ENCODE peak calls at places on chromosomes 1 and 21, in nine cellular contexts. Q is GM12878; A is mucosa of descending colon; J is esophagus squamous epithelium; O is left ventricle myocardium inferior; U is keratinocyte; E is heart left ventricle; R is OCI-LY7; L is CD8-positive, alpha-beta T cell. G is an unnamed sample.

GRCh38 chr21:32741336-32741735 is 13.5 kb upstream of the SYNJ1 start:
- DNase-seq in O (no peak), A (no peak), R (no peak), E (no peak), L (no peak), J (no peak), U (no peak), Q (no peak), G (no peak)

GRCh38 chr1:247357781-247358211 is 26.1 kb upstream of the ZNF496 start:
- DNase-seq in J (no peak), Q (peak; percentile 77), R (no peak), L (no peak), A (no peak), O (no peak), E (no peak), U (no peak), G (peak; percentile 37)

GRCh38 chr1:153565529-153566374 is at the start of gene S100A2:
- DNase-seq in R (no peak), J (no peak), E (no peak), U (peak; percentile 99), O (no peak), A (peak; percentile 76), Q (peak; percentile 39), L (no peak), G (peak; percentile 79)

GRCh38 chr21:42071146-42071737 is at the start of gene UMODL1:
- DNase-seq in U (no peak), L (no peak), O (no peak), Q (no peak), A (peak; percentile 41), R (no peak), J (no peak), E (no peak), G (no peak)

GRCh38 chr1:20494609-20495311 is 8.8 kb upstream of the CAMK2N1 start:
- DNase-seq in J (no peak), U (peak; percentile 90), A (no peak), L (no peak), Q (no peak), O (no peak), E (no peak), R (no peak), G (no peak)

GRCh38 chr1:2210786-2211185 is 16.2 kb upstream of the FAAP20 start:
- DNase-seq in O (no peak), J (no peak), Q (no peak), A (peak; percentile 55), L (no peak), E (peak; percentile 13), U (no peak), R (no peak), G (peak; percentile 70)

GRCh38 chr1:113579256-113580018 is 179.8 kb downstream of the PHTF1 start:
- DNase-seq in E (no peak), L (no peak), U (no peak), A (no peak), Q (no peak), R (no peak), J (no peak), O (no peak), G (no peak)

GRCh38 chr1:227897704-227898438 is 49.9 kb downstream of the WNT9A start:
- DNase-seq in U (no peak), R (no peak), A (peak; percentile 25), E (peak; percentile 3), O (no peak), Q (no peak), J (no peak), L (no peak), G (peak; percentile 40)

GRCh38 chr1:1428174-1428573 is 7.1 kb upstream of the ANKRD65 start:
- DNase-seq in R (no peak), E (no peak), O (no peak), A (peak; percentile 44), J (no peak), Q (no peak), L (no peak), U (no peak), G (no peak)

GRCh38 chr1:75922698-75923097 is 9.5 kb downstream of the ASB17 start:
- DNase-seq in L (no peak), J (no peak), R (no peak), Q (no peak), E (no peak), A (no peak), O (no peak), U (no peak), G (no peak)

GRCh38 chr1:51679435-51679834 is 62.5 kb downstream of the OSBPL9 start:
- DNase-seq in A (no peak), E (no peak), R (no peak), Q (peak; percentile 21), U (no peak), J (no peak), L (no peak), O (no peak), G (no peak)

GRCh38 chr1:108016451-108016920 is 51.5 kb upstream of the VAV3 start:
- DNase-seq in O (no peak), U (peak; percentile 79), L (no peak), Q (no peak), E (no peak), J (no peak), R (peak; percentile 29), A (no peak), G (no peak)

GRCh38 chr21:14120091-14120734 is 90.5 kb downstream of the LIPI start:
- DNase-seq in J (no peak), A (no peak), U (no peak), E (no peak), R (peak; percentile 57), L (no peak), O (no peak), Q (peak; percentile 23), G (no peak)

GRCh38 chr1:50766688-50767087 is 193.4 kb downstream of the FAF1 start:
- DNase-seq in Q (no peak), R (no peak), J (no peak), U (no peak), A (no peak), E (no peak), L (no peak), O (no peak), G (no peak)

GRCh38 chr1:4175566-4176405 is 275.7 kb upstream of the C1orf174 start:
- DNase-seq in U (no peak), R (no peak), J (no peak), Q (no peak), E (no peak), L (no peak), O (no peak), A (no peak), G (no peak)

GRCh38 chr21:37208056-37208705 is 59.0 kb downstream of the VPS26C start:
- DNase-seq in E (peak; percentile 78), U (no peak), J (no peak), L (no peak), Q (peak; percentile 68), A (peak; percentile 73), O (peak; percentile 79), R (no peak), G (peak; percentile 91)

GRCh38 chr1:37028981-37029617 is 5.2 kb downstream of the GRIK3 start:
- DNase-seq in E (no peak), L (no peak), O (no peak), J (no peak), U (no peak), R (peak; percentile 95), Q (peak; percentile 20), A (no peak), G (no peak)
- TF ChIP-seq CTCF in E (no peak), L (no peak), O (no peak), J (no peak), U (peak; percentile 5), R (peak; percentile 81), Q (no peak), A (no peak), G (no peak)

DNA sequence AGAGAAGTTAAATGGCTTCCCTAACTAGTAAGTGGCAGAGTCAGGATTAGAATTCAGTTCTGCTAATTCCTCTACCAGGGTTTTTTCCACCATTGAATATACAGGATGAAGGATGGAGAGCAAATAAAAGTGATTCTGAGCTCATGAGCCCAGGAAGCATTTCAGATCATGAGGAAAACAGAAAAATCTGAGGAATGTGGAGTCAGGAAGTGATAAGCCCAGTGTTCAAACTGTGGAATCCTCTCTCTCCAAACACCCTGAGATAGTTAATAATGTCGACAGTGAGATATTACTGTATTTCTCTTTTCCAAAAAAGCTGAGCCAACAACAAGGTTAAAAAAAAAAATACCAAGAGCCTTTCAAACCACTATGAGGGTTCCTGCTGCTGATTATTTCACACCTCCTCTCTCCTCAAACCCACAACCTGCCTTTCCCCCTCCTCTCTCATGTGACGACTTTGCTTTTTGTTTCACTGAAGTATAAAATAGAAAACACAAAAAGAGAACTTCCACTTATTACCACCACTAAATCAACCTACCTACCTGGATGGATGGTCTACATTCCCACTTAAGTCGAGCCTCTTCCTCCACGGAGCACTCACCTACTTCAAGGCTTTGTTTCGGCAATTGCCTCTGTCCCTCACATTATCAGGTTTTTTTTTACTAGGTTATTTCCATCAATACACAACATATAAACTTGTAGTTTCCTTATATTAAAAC is 8.9 kb downstream of the SLAMF1 start:
- DNase-seq in L (no peak), R (no peak), U (no peak), A (no peak), E (no peak), O (no peak), J (no peak), Q (no peak), G (no peak)
- H3K4me1 ChIP-seq in L (peaks cover 91% of the 10 kb centered on the region), R (peaks cover 39% of the 10 kb centered on the region), U (no peaks in the 10 kb centered on the region), A (peaks cover 2% of the 10 kb centered on the region), E (no peaks in the 10 kb centered on the region), O (no peaks in the 10 kb centered on the region), J (no peaks in the 10 kb centered on the region), Q (peaks cover 56% of the 10 kb centered on the region), G (no peaks in the 10 kb centered on the region)

DNA sequence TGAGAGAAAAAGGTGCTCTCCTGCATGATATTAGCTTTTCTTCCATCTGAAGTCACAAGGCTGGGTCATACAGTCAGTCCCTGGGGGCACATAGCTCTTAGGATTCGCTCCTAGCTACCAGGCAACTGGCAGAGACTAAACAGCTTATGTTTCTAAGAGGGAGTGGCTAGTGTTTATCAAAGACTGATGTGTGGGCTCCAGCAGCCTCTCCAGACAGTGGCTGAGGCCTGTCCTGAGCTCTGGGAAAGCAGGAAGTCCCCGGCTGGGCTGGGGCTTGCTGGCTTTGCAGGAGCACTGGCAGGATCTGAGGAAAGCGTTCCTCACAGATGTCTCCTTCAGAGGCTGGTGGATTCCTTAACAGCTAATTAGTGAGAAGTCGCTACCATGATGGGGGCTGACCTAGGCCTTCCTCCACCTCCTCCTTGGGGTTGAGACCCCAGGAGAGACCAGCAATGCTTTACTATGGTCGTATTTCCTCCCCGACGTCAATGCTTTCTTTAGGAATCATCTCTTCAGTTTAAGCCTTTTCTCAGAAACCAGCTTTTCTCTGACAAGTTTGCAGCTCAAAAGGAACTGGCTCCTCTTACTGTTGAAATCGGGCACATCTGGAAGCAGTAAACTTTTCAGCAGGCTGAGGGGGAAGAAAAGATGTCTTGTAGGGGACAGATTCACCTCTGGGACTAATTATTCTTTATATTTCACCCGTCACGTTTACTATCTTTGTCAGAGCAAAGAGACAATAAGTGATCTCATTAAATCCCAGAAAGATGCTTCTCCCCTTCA is 33.5 kb upstream of the HHAT start:
- DNase-seq in A (no peak), E (peak; percentile 51), Q (no peak), U (no peak), O (peak; percentile 69), J (no peak), L (no peak), R (no peak), G (no peak)
- TF ChIP-seq CTCF in A (no peak), E (no peak), Q (no peak), U (no peak), O (no peak), J (no peak), L (no peak), R (no peak), G (no peak)

DNA sequence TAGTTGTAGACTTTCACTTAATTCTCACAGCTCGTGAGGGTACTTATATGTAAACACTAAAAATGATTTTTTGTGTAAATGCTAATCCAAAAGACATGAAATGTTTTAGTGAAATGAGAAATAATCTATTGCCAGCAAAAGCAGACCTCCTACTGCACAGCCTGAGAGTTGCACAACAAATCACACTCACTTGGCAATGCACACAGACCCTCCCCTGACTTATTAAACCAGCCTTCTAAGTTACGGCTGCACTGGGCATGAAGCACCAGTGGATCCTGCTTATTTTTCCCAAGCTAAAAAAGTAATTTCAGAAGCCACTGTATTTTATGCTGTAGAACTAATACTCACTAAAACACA is 10.3 kb downstream of the ERRFI1 start:
- DNase-seq in E (no peak), L (no peak), A (no peak), U (no peak), Q (no peak), R (no peak), O (no peak), J (no peak), G (no peak)
- H3K4me1 ChIP-seq in E (peaks cover 7% of the 10 kb centered on the region), L (no peaks in the 10 kb centered on the region), A (peaks cover 23% of the 10 kb centered on the region), U (peaks cover 70% of the 10 kb centered on the region), Q (no peaks in the 10 kb centered on the region), R (no peaks in the 10 kb centered on the region), O (peaks cover 61% of the 10 kb centered on the region), J (peaks cover 37% of the 10 kb centered on the region), G (no peaks in the 10 kb centered on the region)

G was measured in tibial artery.